ENCODE peak calls at places on chromosomes 12 and 14, in seven cellular contexts. S is body of pancreas; A is activated CD4-positive, alpha-beta T cell treated with anti-CD3 and anti-CD28 coated beads for 48 hours; J is EL; I is upper lobe of right lung; K is CD8-positive, alpha-beta T cell; T is EH. Z is an unnamed sample.

GRCh38 chr14:94173885-94174621 is at the start of gene PPP4R4:
- DNase-seq in J (peak; percentile 86), I (peak; percentile 97), T (peak; percentile 75), S (peak; percentile 88), A (peak; percentile 89), K (peak; percentile 84), Z (peak; percentile 94)

GRCh38 chr12:129903092-129903945 is 506 bp downstream of the TMEM132D start:
- DNase-seq in K (no peak), I (no peak), J (no peak), A (no peak), T (no peak), S (no peak), Z (no peak)

GRCh38 chr14:55267816-55268215 is 3.4 kb upstream of the FBXO34 start:
- DNase-seq in S (no peak), I (no peak), A (no peak), K (no peak), T (peak; percentile 51), J (peak; percentile 67), Z (no peak)

GRCh38 chr14:104196461-104197180 is 58.2 kb downstream of the KIF26A start:
- DNase-seq in T (no peak), S (no peak), J (no peak), A (no peak), K (no peak), I (no peak), Z (no peak)

GRCh38 chr14:52834440-52834842 is 43.0 kb upstream of the GNPNAT1 start:
- DNase-seq in K (no peak), I (no peak), S (no peak), T (peak; percentile 96), J (peak; percentile 95), A (no peak), Z (no peak)

GRCh38 chr12:3224530-3224903 is 147.3 kb downstream of the TSPAN9 start:
- DNase-seq in S (no peak), I (no peak), K (no peak), A (no peak), T (no peak), J (no peak), Z (no peak)

GRCh38 chr12:7241404-7242005 is 52.0 kb downstream of the PEX5 start:
- DNase-seq in A (no peak), J (peak; percentile 70), T (peak; percentile 58), I (no peak), K (no peak), S (no peak), Z (no peak)

GRCh38 chr14:77097006-77097688 is 911 bp upstream of the CIPC start:
- DNase-seq in J (peak; percentile 25), A (no peak), T (no peak), K (no peak), S (no peak), I (no peak), Z (no peak)

GRCh38 chr12:78018939-78019338 is 188.2 kb downstream of the NAV3 start:
- DNase-seq in J (no peak), I (no peak), S (no peak), A (no peak), T (no peak), K (no peak), Z (no peak)

GRCh38 chr14:93736378-93737014 is 51.8 kb downstream of the PRIMA1 start:
- DNase-seq in S (no peak), T (no peak), K (no peak), A (peak; percentile 7), J (no peak), I (no peak), Z (no peak)

GRCh38 chr14:55000381-55000780 is 26.5 kb downstream of the WDHD1 start:
- DNase-seq in K (no peak), I (no peak), S (no peak), A (no peak), T (no peak), J (no peak), Z (no peak)

Z was measured in lower lobe of right lung.